ENCODE peak calls at places on chromosomes 1 and 21, in six cellular contexts. W is neural progenitor cell, V is psoas muscle, K is heart right ventricle, R is prostate gland, C is NCI-H446 treated with DMSO at 0.1 percent for 48 hours. Q is an unnamed sample.

GRCh38 chr1:170162385-170163226 is 16.8 kb downstream of the NTMT2 start:
- DNase-seq in W (peak; percentile 73), V (peak; percentile 47), K (peak; percentile 35), R (no peak), C (no peak), Q (peak; percentile 92)

GRCh38 chr1:115854005-115854404 is 13.1 kb upstream of the NHLH2 start:
- DNase-seq in W (no peak), V (no peak), K (no peak), R (no peak), C (no peak), Q (no peak)

GRCh38 chr1:38018864-38019343 is 6.4 kb downstream of the UTP11 start:
- DNase-seq in W (no peak), V (no peak), K (no peak), R (no peak), C (no peak), Q (peak; percentile 71)

GRCh38 chr1:86741947-86742572 is 37.7 kb downstream of the SH3GLB1 start:
- DNase-seq in W (peak; percentile 30), V (no peak), K (peak; percentile 29), R (peak; percentile 17), C (peak; percentile 23), Q (peak; percentile 78)

GRCh38 chr1:106889054-106889453 is 167.4 kb upstream of the PRMT6 start:
- DNase-seq in W (peak; percentile 41), V (no peak), K (no peak), R (no peak), C (no peak), Q (no peak)

GRCh38 chr1:241608379-241609033 is 31.7 kb downstream of the CHML start:
- DNase-seq in W (no peak), V (no peak), K (no peak), R (no peak), C (no peak), Q (peak; percentile 64)

GRCh38 chr21:34311561-34312330 is 52.1 kb upstream of the KCNE2 start:
- DNase-seq in W (no peak), V (no peak), K (peak; percentile 22), R (no peak), C (no peak), Q (no peak)

GRCh38 chr1:10909697-10910489 is 102.6 kb upstream of the TARDBP start:
- DNase-seq in W (peak; percentile 78), V (peak; percentile 41), K (no peak), R (peak; percentile 36), C (no peak), Q (peak; percentile 14)

GRCh38 chr1:72111662-72112061 is 170.7 kb downstream of the NEGR1 start:
- DNase-seq in W (no peak), V (no peak), K (no peak), R (no peak), C (no peak), Q (no peak)